ENCODE peak calls at places on chromosomes 2 and 18, in nine cellular contexts. B is GM10248; X is NCI-H2081; D is sigmoid colon; F is GM04503; K is anterior cingulate cortex; O is fibroblast of villous mesenchyme; L is activated naive CD4-positive, alpha-beta T cell treated with Interleukin-2 at 50 U/mL for 16 hours; J is amniotic stem cell. P is an unnamed sample.
A peak's percentile ranks its signal among the peaks of the same experiment; 100 is the strongest.

GRCh38 chr18:55189972-55190371 is 230.7 kb upstream of the CCDC68 start:
- DNase-seq in F (no peak), B (no peak), K (no peak), L (no peak), X (no peak), J (no peak), D (no peak), O (no peak), P (no peak)

GRCh38 chr2:70725505-70725904 is 42.5 kb downstream of the ADD2 start:
- DNase-seq in K (no peak), X (no peak), O (no peak), D (no peak), B (no peak), L (no peak), J (no peak), F (no peak), P (no peak)

GRCh38 chr2:1632006-1632348 is 112.3 kb downstream of the PXDN start:
- DNase-seq in D (peak; percentile 35), O (no peak), F (peak; percentile 14), J (peak; percentile 57), K (no peak), X (peak; percentile 48), L (no peak), B (no peak), P (no peak)

GRCh38 chr2:190382851-190383250 is 25.3 kb upstream of the MFSD6 start:
- DNase-seq in F (no peak), X (peak; percentile 12), B (peak; percentile 73), D (no peak), L (peak; percentile 11), K (no peak), O (peak; percentile 59), J (no peak), P (peak; percentile 71)

GRCh38 chr2:32357545-32358482 is 991 bp downstream of the BIRC6 start:
- DNase-seq in X (no peak), J (no peak), L (peak; percentile 40), K (no peak), D (peak; percentile 74), B (peak; percentile 48), F (no peak), O (peak; percentile 49), P (peak; percentile 22)

GRCh38 chr2:71536311-71536710 is 83.0 kb downstream of the DYSF start:
- DNase-seq in O (peak; percentile 13), X (no peak), D (peak; percentile 38), B (no peak), J (no peak), L (no peak), K (no peak), F (peak; percentile 59), P (no peak)

GRCh38 chr2:230684222-230685164 is 28.1 kb upstream of the CAB39 start:
- DNase-seq in D (no peak), O (peak; percentile 22), B (no peak), J (no peak), F (no peak), L (no peak), K (no peak), X (no peak), P (no peak)

GRCh38 chr2:54103454-54104314 is 11.7 kb upstream of the ACYP2 start:
- DNase-seq in D (no peak), O (peak; percentile 32), X (no peak), L (peak; percentile 34), F (no peak), B (no peak), K (no peak), J (no peak), P (no peak)

GRCh38 chr2:237939251-237939650 is 27.6 kb upstream of the UBE2F start:
- DNase-seq in J (no peak), K (no peak), X (no peak), B (no peak), L (no peak), F (no peak), O (peak; percentile 55), D (no peak), P (no peak)

GRCh38 chr2:1366546-1367134 is 46.6 kb upstream of the TPO start:
- DNase-seq in B (no peak), K (peak; percentile 59), X (peak; percentile 92), F (no peak), J (no peak), L (no peak), D (peak; percentile 77), O (no peak), P (peak; percentile 86)

GRCh38 chr2:72827999-72828646 is 2.3 kb upstream of the EXOC6B start:
- DNase-seq in L (no peak), K (no peak), B (no peak), F (no peak), J (no peak), X (no peak), O (peak; percentile 87), D (no peak), P (no peak)

GRCh38 chr2:22904126-22904684 is 480.8 kb upstream of the KLHL29 start:
- DNase-seq in B (peak; percentile 22), J (no peak), L (no peak), X (peak; percentile 29), F (no peak), D (no peak), O (no peak), K (no peak), P (peak; percentile 5)

GRCh38 chr18:702957-703659 is 9.3 kb downstream of the ENOSF1 start:
- DNase-seq in X (no peak), D (no peak), L (no peak), K (no peak), J (no peak), B (no peak), O (peak; percentile 95), F (peak; percentile 83), P (no peak)

GRCh38 chr2:120227111-120227991 is 4.2 kb upstream of the TMEM185B start:
- DNase-seq in X (no peak), L (peak; percentile 19), D (peak; percentile 57), K (no peak), F (no peak), O (no peak), B (no peak), J (no peak), P (no peak)

GRCh38 chr2:20108655-20109396 is 57.4 kb upstream of the LAPTM4A start:
- DNase-seq in F (no peak), D (no peak), B (no peak), K (no peak), O (peak; percentile 86), X (no peak), L (no peak), J (no peak), P (no peak)

GRCh38 chr18:28088477-28088876 is 88.5 kb downstream of the CDH2 start:
- DNase-seq in B (no peak), L (no peak), X (no peak), K (no peak), F (no peak), O (no peak), D (no peak), J (no peak), P (no peak)

GRCh38 chr18:49250819-49251388 is 209.5 kb downstream of the DYM start:
- DNase-seq in J (no peak), F (no peak), L (no peak), O (peak; percentile 32), K (no peak), D (no peak), X (no peak), B (no peak), P (peak; percentile 77)